ENCODE peak calls at places on chromosomes 4 and X, in ten cellular contexts. A, K, S, V, B, F, T, W, C and L are unnamed samples.

GRCh38 chr4:16329132-16329796 is 103.0 kb upstream of the TAPT1 start:
- DNase-seq in A (no peak), K (no peak), S (no peak), V (no peak), B (peak; percentile 51), F (no peak), T (no peak), W (no peak), C (no peak), L (no peak)

GRCh38 chr4:54333657-54334056 is 104.6 kb downstream of the PDGFRA start:
- DNase-seq in A (no peak), K (no peak), S (no peak), V (no peak), B (no peak), F (no peak), T (no peak), W (no peak), C (no peak), L (no peak)

GRCh38 chrX:109742722-109743121 is 9.7 kb upstream of the ACSL4 start:
- DNase-seq in A (no peak), K (no peak), S (no peak), V (no peak), B (peak; percentile 37), F (no peak), T (no peak), W (no peak), C (no peak), L (no peak)

GRCh38 chr4:13618212-13618806 is 9.2 kb downstream of the BOD1L1 start:
- DNase-seq in A (no peak), K (no peak), S (no peak), V (no peak), B (no peak), F (no peak), T (no peak), W (no peak), C (no peak), L (no peak)

GRCh38 chr4:33369366-33369899 is 2649.3 kb downstream of the PCDH7 start:
- DNase-seq in A (no peak), K (no peak), S (no peak), V (no peak), B (peak; percentile 68), F (no peak), T (no peak), W (no peak), C (no peak), L (no peak)

GRCh38 chr4:134216436-134216835 is 14.8 kb upstream of the PABPC4L start:
- DNase-seq in A (no peak), K (no peak), S (no peak), V (no peak), B (peak; percentile 46), F (no peak), T (no peak), W (no peak), C (no peak), L (no peak)

GRCh38 chr4:118783887-118784286 is 52.0 kb downstream of the SEC24D start:
- DNase-seq in A (no peak), K (no peak), S (no peak), V (no peak), B (peak; percentile 56), F (no peak), T (no peak), W (peak; percentile 33), C (no peak), L (no peak)

GRCh38 chrX:120316587-120317283 is 5.5 kb upstream of the TMEM255A start:
- DNase-seq in A (peak; percentile 97), K (no peak), S (no peak), V (no peak), B (no peak), F (no peak), T (no peak), W (no peak), C (no peak), L (no peak)

GRCh38 chrX:21725498-21725897 is 32.4 kb downstream of the SMPX start:
- DNase-seq in A (no peak), K (peak; percentile 49), S (no peak), V (peak; percentile 13), B (no peak), F (no peak), T (no peak), W (no peak), C (no peak), L (no peak)

GRCh38 chr4:168153596-168154440 is 61.5 kb downstream of the ANXA10 start:
- DNase-seq in A (peak; percentile 37), K (peak; percentile 72), S (peak; percentile 11), V (peak; percentile 57), B (peak; percentile 91), F (peak; percentile 77), T (peak; percentile 68), W (peak; percentile 63), C (peak; percentile 73), L (peak; percentile 54)

GRCh38 chr4:120771907-120772306 is 150.6 kb downstream of the PRDM5 start:
- DNase-seq in A (no peak), K (no peak), S (no peak), V (no peak), B (no peak), F (no peak), T (no peak), W (no peak), C (no peak), L (no peak)

GRCh38 chr4:87120411-87121162 is 99.8 kb downstream of the KLHL8 start:
- DNase-seq in A (no peak), K (peak; percentile 60), S (no peak), V (no peak), B (no peak), F (peak; percentile 82), T (peak; percentile 80), W (no peak), C (peak; percentile 92), L (no peak)

GRCh38 chr4:7655549-7656243 is 221.0 kb upstream of the PSAPL1 start:
- DNase-seq in A (no peak), K (no peak), S (no peak), V (no peak), B (peak; percentile 31), F (no peak), T (no peak), W (no peak), C (no peak), L (no peak)
- H3K4me1 ChIP-seq in A (no peaks in the 10 kb centered on the region), K (no peaks in the 10 kb centered on the region), S (peaks cover 3% of the 10 kb centered on the region), V (peaks cover 3% of the 10 kb centered on the region), B (peaks cover 20% of the 10 kb centered on the region), F (no peaks in the 10 kb centered on the region), T (no peaks in the 10 kb centered on the region), W (no peaks in the 10 kb centered on the region), C (no peaks in the 10 kb centered on the region), L (no peaks in the 10 kb centered on the region)

GRCh38 chrX:133980832-133981588 is 4.4 kb downstream of the GPC3 start:
- DNase-seq in A (no peak), K (no peak), S (no peak), V (no peak), B (peak; percentile 28), F (no peak), T (no peak), W (no peak), C (no peak), L (no peak)
- H3K9me3 ChIP-seq in A (no peaks in the 10 kb centered on the region), K (no peaks in the 10 kb centered on the region), S (no peaks in the 10 kb centered on the region), V (no peaks in the 10 kb centered on the region), B (no peaks in the 10 kb centered on the region), F (no peaks in the 10 kb centered on the region), T (no peaks in the 10 kb centered on the region), W (no peaks in the 10 kb centered on the region), C (no peaks in the 10 kb centered on the region), L (no peaks in the 10 kb centered on the region)

GRCh38 chr4:1717129-1718094 is 3.7 kb downstream of the TMEM129 start:
- DNase-seq in A (no peak), K (no peak), S (no peak), V (no peak), B (no peak), F (no peak), T (no peak), W (no peak), C (no peak), L (no peak)
- H3K4me3 ChIP-seq in A (no peak overlapping the region), K (no peak overlapping the region), S (no peak overlapping the region), V (no peak overlapping the region), B (no peak overlapping the region), F (no peak overlapping the region), T (no peak overlapping the region), W (no peak overlapping the region), C (no peak overlapping the region), L (no peak overlapping the region)

GRCh38 chr4:148795156-148795864 is 353.1 kb upstream of the NR3C2 start:
- DNase-seq in A (peak; percentile 53), K (peak; percentile 55), S (no peak), V (no peak), B (peak; percentile 85), F (no peak), T (no peak), W (no peak), C (no peak), L (no peak)

GRCh38 chr4:148800943-148801342 is 358.7 kb upstream of the NR3C2 start:
- DNase-seq in A (no peak), K (no peak), S (no peak), V (no peak), B (no peak), F (no peak), T (no peak), W (no peak), C (no peak), L (no peak)
- H3K4me1 ChIP-seq in A (no peaks in the 10 kb centered on the region), K (no peaks in the 10 kb centered on the region), S (no peaks in the 10 kb centered on the region), V (no peaks in the 10 kb centered on the region), B (no peaks in the 10 kb centered on the region), F (no peaks in the 10 kb centered on the region), T (no peaks in the 10 kb centered on the region), W (peaks cover 5% of the 10 kb centered on the region), C (no peaks in the 10 kb centered on the region), L (no peaks in the 10 kb centered on the region)

GRCh38 chr4:53098681-53099121 is 236.6 kb downstream of the RASL11B start:
- DNase-seq in A (no peak), K (no peak), S (no peak), V (no peak), B (peak; percentile 65), F (no peak), T (no peak), W (no peak), C (no peak), L (no peak)
- H3K9me3 ChIP-seq in A (no peaks in the 10 kb centered on the region), K (no peaks in the 10 kb centered on the region), S (no peaks in the 10 kb centered on the region), V (peaks cover 4% of the 10 kb centered on the region), B (no peaks in the 10 kb centered on the region), F (peaks cover 3% of the 10 kb centered on the region), T (no peaks in the 10 kb centered on the region), W (no peaks in the 10 kb centered on the region), C (no peaks in the 10 kb centered on the region), L (no peaks in the 10 kb centered on the region)